ENCODE peak calls at places on chromosome 3, in five cellular contexts. A is small intestine, Y is OCI-LY7, K is heart right ventricle, H is HepG2. C is an unnamed sample.

GRCh38 chr3:115388166-115388565 is 235.1 kb upstream of the GAP43 start:
- DNase-seq in A (no peak), Y (no peak), K (no peak), H (no peak), C (no peak)

GRCh38 chr3:159854500-159855124 is 134.0 kb upstream of the IL12A start:
- DNase-seq in A (no peak), Y (no peak), K (no peak), H (peak), C (peak)

GRCh38 chr3:141279074-141279945 is 47.7 kb downstream of the PXYLP1 start:
- DNase-seq in A (peak), Y (peak), K (no peak), H (peak), C (no peak)

GRCh38 chr3:9153763-9154601 is 95.5 kb downstream of the SRGAP3 start:
- DNase-seq in A (no peak), Y (no peak), K (peak), H (no peak), C (no peak)

GRCh38 chr3:170307998-170308398 is 49.5 kb upstream of the SKIL start:
- DNase-seq in A (peak), Y (no peak), K (no peak), H (peak), C (peak)

GRCh38 chr3:177810162-177810623 is 612.9 kb upstream of the TBL1XR1 start:
- DNase-seq in A (no peak), Y (no peak), K (no peak), H (peak), C (no peak)

GRCh38 chr3:157089455-157090221 is 70.3 kb downstream of the CCNL1 start:
- DNase-seq in A (peak), Y (no peak), K (peak), H (no peak), C (no peak)

GRCh38 chr3:196192036-196193001 is 18.9 kb downstream of the ZDHHC19 start:
- DNase-seq in A (peak), Y (peak), K (peak), H (peak), C (peak)

GRCh38 chr3:177470200-177470941 is 273.1 kb upstream of the TBL1XR1 start:
- DNase-seq in A (no peak), Y (no peak), K (no peak), H (no peak), C (no peak)

GRCh38 chr3:173395073-173395411 is 2.5 kb upstream of the NLGN1 start:
- DNase-seq in A (no peak), Y (no peak), K (no peak), H (no peak), C (no peak)

GRCh38 chr3:140117111-140117526 is 182.1 kb downstream of the CLSTN2 start:
- DNase-seq in A (no peak), Y (no peak), K (no peak), H (no peak), C (no peak)

GRCh38 chr3:171404376-171404982 is 55.7 kb downstream of the TNIK start:
- DNase-seq in A (no peak), Y (no peak), K (no peak), H (no peak), C (no peak)

GRCh38 chr3:139131951-139132350 is 87.3 kb upstream of the PRR23C start:
- DNase-seq in A (no peak), Y (no peak), K (no peak), H (no peak), C (no peak)

GRCh38 chr3:171116365-171116764 is 89.8 kb upstream of the SLC2A2 start:
- DNase-seq in A (no peak), Y (no peak), K (no peak), H (no peak), C (no peak)

GRCh38 chr3:11914041-11914440 is 67.4 kb upstream of the TAMM41 start:
- DNase-seq in A (no peak), Y (no peak), K (no peak), H (no peak), C (no peak)

GRCh38 chr3:193978030-193978429 is 157.9 kb upstream of the HES1 start:
- DNase-seq in A (no peak), Y (no peak), K (no peak), H (no peak), C (no peak)

GRCh38 chr3:139797724-139798343 is 120.1 kb upstream of the NMNAT3 start:
- DNase-seq in A (peak), Y (peak), K (peak), H (no peak), C (no peak)

GRCh38 chr3:60756636-60757035 is 494.6 kb downstream of the FHIT start:
- DNase-seq in A (no peak), Y (no peak), K (no peak), H (no peak), C (no peak)

GRCh38 chr3:194906229-194906629 is 220.5 kb downstream of the FAM43A start:
- DNase-seq in A (no peak), Y (no peak), K (no peak), H (peak), C (peak)

GRCh38 chr3:120497813-120498212 is 47.0 kb upstream of the FSTL1 start:
- DNase-seq in A (no peak), Y (no peak), K (no peak), H (no peak), C (no peak)

GRCh38 chr3:61855211-61855610 is 293.8 kb downstream of the PTPRG start:
- DNase-seq in A (no peak), Y (no peak), K (no peak), H (no peak), C (peak)

GRCh38 chr3:41143421-41144031 is 55.8 kb upstream of the CTNNB1 start:
- DNase-seq in A (no peak), Y (no peak), K (no peak), H (no peak), C (no peak)

GRCh38 chr3:10417849-10418248 is 87.5 kb downstream of the ATP2B2 start:
- DNase-seq in A (peak), Y (peak), K (no peak), H (peak), C (peak)

GRCh38 chr3:186590580-186591296 is 20.2 kb downstream of the DNAJB11 start:
- DNase-seq in A (no peak), Y (no peak), K (no peak), H (no peak), C (no peak)

GRCh38 chr3:15610083-15610482 is 8.5 kb downstream of the BTD start:
- DNase-seq in A (no peak), Y (no peak), K (no peak), H (peak), C (no peak)

GRCh38 chr3:77825045-77825827 is 785.3 kb downstream of the ROBO2 start:
- DNase-seq in A (peak), Y (no peak), K (no peak), H (no peak), C (no peak)

GRCh38 chr3:69684309-69684981 is 54.8 kb upstream of the MITF start:
- DNase-seq in A (no peak), Y (no peak), K (no peak), H (no peak), C (no peak)

GRCh38 chr3:133211449-133211848 is 173.3 kb downstream of the TMEM108 start:
- DNase-seq in A (no peak), Y (peak), K (no peak), H (no peak), C (no peak)

GRCh38 chr3:32257641-32258438 is 19.4 kb downstream of the CMTM8 start:
- DNase-seq in A (no peak), Y (no peak), K (no peak), H (no peak), C (no peak)

GRCh38 chr3:197456271-197457091 is 99.3 kb downstream of the BDH1 start:
- DNase-seq in A (peak), Y (no peak), K (peak), H (peak), C (peak)

GRCh38 chr3:125957674-125958510 is 11.1 kb upstream of the ROPN1B start:
- DNase-seq in A (no peak), Y (no peak), K (peak), H (no peak), C (no peak)

GRCh38 chr3:106345353-106346027 is 476.7 kb upstream of the CBLB start:
- DNase-seq in A (no peak), Y (no peak), K (no peak), H (no peak), C (peak)

GRCh38 chr3:100260081-100260684 is 609 bp upstream of the TBC1D23 start:
- DNase-seq in A (peak), Y (no peak), K (peak), H (peak), C (peak)

GRCh38 chr3:150945226-150945625 is 27.3 kb downstream of the CLRN1 start:
- DNase-seq in A (no peak), Y (no peak), K (no peak), H (no peak), C (peak)

GRCh38 chr3:52367891-52368880 is 52.1 kb downstream of the DNAH1 start:
- DNase-seq in A (no peak), Y (no peak), K (no peak), H (no peak), C (no peak)

GRCh38 chr3:183315739-183316138 is 62.7 kb downstream of the B3GNT5 start:
- DNase-seq in A (peak), Y (no peak), K (no peak), H (no peak), C (no peak)

GRCh38 chr3:195077611-195078540 is 193.1 kb downstream of the XXYLT1 start:
- DNase-seq in A (no peak), Y (no peak), K (no peak), H (no peak), C (no peak)

GRCh38 chr3:150074277-150074676 is 103.6 kb upstream of the PFN2 start:
- DNase-seq in A (no peak), Y (no peak), K (no peak), H (no peak), C (no peak)

GRCh38 chr3:43394071-43394501 is 107.7 kb downstream of the SNRK start:
- DNase-seq in A (no peak), Y (no peak), K (peak), H (no peak), C (no peak)
- H3K27ac ChIP-seq in A (no peak), Y (no peak), K (peak), H (no peak), C (no peak)

GRCh38 chr3:152389316-152389934 is 120.7 kb downstream of the MBNL1 start:
- DNase-seq in A (no peak), Y (no peak), K (no peak), H (no peak), C (no peak)
- H3K27ac ChIP-seq in A (no peak), Y (no peak), K (no peak), H (no peak), C (no peak)

GRCh38 chr3:67176396-67176795 is 178.3 kb downstream of the KBTBD8 start:
- DNase-seq in A (no peak), Y (no peak), K (no peak), H (no peak), C (no peak)
- H3K27ac ChIP-seq in A (no peak), Y (no peak), K (no peak), H (no peak), C (no peak)

GRCh38 chr3:14406336-14406735 is 3.9 kb downstream of the SLC6A6 start:
- DNase-seq in A (no peak), Y (no peak), K (no peak), H (no peak), C (peak)

GRCh38 chr3:14405886-14406238 is 3.5 kb downstream of the SLC6A6 start:
- DNase-seq in A (peak), Y (no peak), K (no peak), H (no peak), C (peak)

GRCh38 chr3:14404396-14405119 is 2.2 kb downstream of the SLC6A6 start:
- DNase-seq in A (peak), Y (peak), K (no peak), H (no peak), C (peak)

GRCh38 chr3:14406762-14407161 is 4.4 kb downstream of the SLC6A6 start:
- DNase-seq in A (no peak), Y (no peak), K (no peak), H (no peak), C (no peak)

GRCh38 chr3:14405120-14405885 is 2.9 kb downstream of the SLC6A6 start:
- DNase-seq in A (no peak), Y (no peak), K (no peak), H (no peak), C (peak)
- H3K27ac ChIP-seq in A (no peak), Y (peak), K (no peak), H (no peak), C (peak)

GRCh38 chr3:129304141-129304540 is 25.5 kb downstream of the HMCES start:
- DNase-seq in A (no peak), Y (no peak), K (no peak), H (no peak), C (peak)
- H3K27ac ChIP-seq in A (no peak), Y (no peak), K (no peak), H (no peak), C (peak)

GRCh38 chr3:66115858-66116654 is 77.3 kb upstream of the MAGI1 start:
- DNase-seq in A (no peak), Y (no peak), K (peak), H (peak), C (peak)
- H3K27ac ChIP-seq in A (no peak), Y (no peak), K (peak), H (no peak), C (peak)

GRCh38 chr3:4719011-4719649 is 226.0 kb downstream of the ITPR1 start:
- DNase-seq in A (peak), Y (no peak), K (peak), H (no peak), C (no peak)

GRCh38 chr3:4716731-4717362 is 223.7 kb downstream of the ITPR1 start:
- DNase-seq in A (no peak), Y (no peak), K (no peak), H (no peak), C (no peak)

GRCh38 chr3:4716231-4716630 is 223.1 kb downstream of the ITPR1 start:
- DNase-seq in A (no peak), Y (no peak), K (no peak), H (no peak), C (no peak)

GRCh38 chr3:4717363-4717740 is 224.2 kb downstream of the ITPR1 start:
- DNase-seq in A (no peak), Y (no peak), K (no peak), H (no peak), C (no peak)

DNA sequence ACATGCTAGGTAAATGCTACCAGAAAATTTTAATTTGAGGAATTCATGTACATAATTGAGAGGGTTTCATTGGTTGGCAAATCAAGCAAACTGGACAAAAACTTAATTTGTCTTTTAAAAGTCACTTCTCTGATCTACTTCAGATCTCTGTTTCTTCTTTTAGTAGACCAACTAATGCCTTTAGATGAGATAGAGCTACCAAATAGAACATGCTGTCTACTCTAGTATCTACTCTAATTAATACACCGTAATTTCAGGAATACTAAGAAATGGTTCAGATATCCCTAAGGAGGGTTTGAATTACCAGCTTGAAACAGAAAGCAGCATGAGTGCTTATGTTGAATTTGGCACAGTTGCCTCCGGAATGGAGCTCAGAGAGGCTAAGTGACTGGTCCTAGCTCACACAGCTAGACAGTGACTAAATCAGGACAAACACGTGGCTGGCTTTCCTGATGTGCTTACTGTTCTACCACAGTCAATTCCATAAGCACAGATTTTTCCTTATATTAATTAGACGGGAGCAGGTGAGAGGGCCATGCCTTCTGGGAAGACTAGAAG is 225.1 kb downstream of the ITPR1 start:
- DNase-seq in A (no peak), Y (no peak), K (no peak), H (no peak), C (no peak)
- H3K27ac ChIP-seq in A (no peak), Y (no peak), K (peak), H (no peak), C (no peak)